ENCODE peak calls at places on chromosomes 2 and 18, in eight cellular contexts. Z, T, N, D, Q, C, S and A are unnamed samples.

GRCh38 chr18:3651266-3651665 is 201.3 kb downstream of the TGIF1 start:
- DNase-seq in Z (no peak), T (no peak), N (no peak), D (no peak), Q (no peak), C (no peak), S (no peak), A (no peak)

GRCh38 chr2:115558725-115559124 is 1116.3 kb downstream of the DPP10 start:
- DNase-seq in Z (no peak), T (no peak), N (no peak), D (no peak), Q (no peak), C (no peak), S (no peak), A (no peak)

GRCh38 chr2:86476092-86476491 is 34.9 kb downstream of the KDM3A start:
- DNase-seq in Z (no peak), T (no peak), N (no peak), D (no peak), Q (peak; percentile 39), C (no peak), S (no peak), A (peak; percentile 71)

GRCh38 chr2:240159251-240159839 is 18.9 kb upstream of the OTOS start:
- DNase-seq in Z (no peak), T (no peak), N (no peak), D (no peak), Q (no peak), C (no peak), S (no peak), A (no peak)

GRCh38 chr2:70901235-70902066 is 34.2 kb upstream of the ATP6V1B1 start:
- DNase-seq in Z (peak; percentile 27), T (no peak), N (no peak), D (peak; percentile 26), Q (peak; percentile 49), C (peak; percentile 37), S (no peak), A (peak; percentile 17)

GRCh38 chr2:137228566-137228965 is 463.2 kb downstream of the THSD7B start:
- DNase-seq in Z (no peak), T (no peak), N (peak; percentile 12), D (no peak), Q (no peak), C (no peak), S (no peak), A (no peak)

GRCh38 chr2:173858297-173858731 is 106.9 kb downstream of the SP3 start:
- DNase-seq in Z (peak; percentile 66), T (no peak), N (no peak), D (no peak), Q (no peak), C (no peak), S (no peak), A (no peak)

GRCh38 chr18:24773101-24773500 is 312.7 kb downstream of the HRH4 start:
- DNase-seq in Z (no peak), T (no peak), N (no peak), D (no peak), Q (no peak), C (no peak), S (no peak), A (no peak)

GRCh38 chr2:221005338-221005737 is 566.8 kb downstream of the EPHA4 start:
- DNase-seq in Z (no peak), T (no peak), N (no peak), D (no peak), Q (no peak), C (no peak), S (no peak), A (no peak)

GRCh38 chr2:158025263-158025996 is 76.2 kb upstream of the UPP2 start:
- DNase-seq in Z (no peak), T (no peak), N (no peak), D (no peak), Q (peak; percentile 51), C (no peak), S (no peak), A (peak; percentile 6)

GRCh38 chr2:239339726-239340654 is 60.8 kb downstream of the HDAC4 start:
- DNase-seq in Z (no peak), T (no peak), N (no peak), D (no peak), Q (no peak), C (no peak), S (no peak), A (no peak)

GRCh38 chr2:9808334-9809063 is 34.8 kb upstream of the TAF1B start:
- DNase-seq in Z (no peak), T (no peak), N (no peak), D (no peak), Q (no peak), C (no peak), S (no peak), A (no peak)

GRCh38 chr2:4066217-4066616 is 362.8 kb downstream of the DCDC2C start:
- DNase-seq in Z (no peak), T (no peak), N (no peak), D (no peak), Q (no peak), C (no peak), S (no peak), A (no peak)

GRCh38 chr18:56532176-56532840 is 106.1 kb downstream of the TXNL1 start:
- DNase-seq in Z (peak; percentile 11), T (no peak), N (no peak), D (no peak), Q (peak; percentile 10), C (no peak), S (no peak), A (peak; percentile 21)

GRCh38 chr2:238456449-238456848 is 29.7 kb downstream of the ASB1 start:
- DNase-seq in Z (no peak), T (no peak), N (no peak), D (no peak), Q (no peak), C (no peak), S (no peak), A (no peak)

GRCh38 chr18:55862693-55863485 is 274.9 kb upstream of the TCF4 start:
- DNase-seq in Z (no peak), T (no peak), N (no peak), D (peak; percentile 43), Q (no peak), C (no peak), S (no peak), A (no peak)

GRCh38 chr2:159226608-159227007 is 59.9 kb downstream of the WDSUB1 start:
- DNase-seq in Z (no peak), T (no peak), N (no peak), D (no peak), Q (no peak), C (no peak), S (no peak), A (no peak)

GRCh38 chr18:13653746-13654455 is 72.5 kb downstream of the FAM210A start:
- DNase-seq in Z (peak; percentile 3), T (no peak), N (no peak), D (peak; percentile 5), Q (no peak), C (no peak), S (no peak), A (no peak)

GRCh38 chr2:36352024-36352398 is 3.6 kb upstream of the CRIM1 start:
- DNase-seq in Z (peak; percentile 63), T (no peak), N (peak; percentile 60), D (peak; percentile 28), Q (no peak), C (no peak), S (no peak), A (peak; percentile 60)

GRCh38 chr2:80302465-80303005 is 2.0 kb downstream of the LRRTM1 start:
- DNase-seq in Z (no peak), T (no peak), N (no peak), D (no peak), Q (no peak), C (no peak), S (no peak), A (no peak)

GRCh38 chr18:59993560-59993959 is 93.8 kb downstream of the PMAIP1 start:
- DNase-seq in Z (no peak), T (no peak), N (no peak), D (no peak), Q (no peak), C (no peak), S (no peak), A (peak; percentile 33)

GRCh38 chr2:149023091-149023490 is 15.4 kb upstream of the LYPD6B start:
- DNase-seq in Z (no peak), T (no peak), N (no peak), D (no peak), Q (no peak), C (no peak), S (no peak), A (no peak)

GRCh38 chr2:233152541-233152940 is 92.4 kb downstream of the INPP5D start:
- DNase-seq in Z (peak; percentile 75), T (no peak), N (no peak), D (peak; percentile 64), Q (peak; percentile 51), C (peak; percentile 72), S (no peak), A (no peak)

GRCh38 chr2:186641132-186641806 is 51.4 kb downstream of the ITGAV start:
- DNase-seq in Z (no peak), T (no peak), N (no peak), D (no peak), Q (no peak), C (no peak), S (no peak), A (no peak)

GRCh38 chr2:102356381-102356712 is 751 bp downstream of the IL18R1 start:
- DNase-seq in Z (no peak), T (no peak), N (no peak), D (no peak), Q (no peak), C (no peak), S (no peak), A (no peak)

GRCh38 chr2:72824224-72824842 is 1.5 kb downstream of the EXOC6B start:
- DNase-seq in Z (no peak), T (no peak), N (no peak), D (no peak), Q (peak; percentile 55), C (no peak), S (no peak), A (peak; percentile 71)

GRCh38 chr2:285506-285905 is 2.4 kb downstream of the ALKAL2 start:
- DNase-seq in Z (no peak), T (no peak), N (no peak), D (no peak), Q (peak; percentile 79), C (no peak), S (no peak), A (peak; percentile 91)

GRCh38 chr2:101758001-101758400 is 60.5 kb downstream of the MAP4K4 start:
- DNase-seq in Z (no peak), T (no peak), N (no peak), D (no peak), Q (no peak), C (no peak), S (no peak), A (no peak)

GRCh38 chr2:9656270-9656766 is 25.5 kb upstream of the YWHAQ start:
- DNase-seq in Z (no peak), T (no peak), N (peak; percentile 21), D (no peak), Q (peak; percentile 86), C (no peak), S (peak; percentile 38), A (peak; percentile 97)

GRCh38 chr2:163414121-163414520 is 321.7 kb downstream of the FIGN start:
- DNase-seq in Z (no peak), T (no peak), N (no peak), D (no peak), Q (no peak), C (no peak), S (no peak), A (no peak)

GRCh38 chr2:121075641-121076500 is 209.1 kb downstream of the TFCP2L1 start:
- DNase-seq in Z (peak; percentile 75), T (no peak), N (no peak), D (peak; percentile 61), Q (no peak), C (no peak), S (no peak), A (no peak)

GRCh38 chr2:133158024-133158423 is 410.2 kb downstream of the NCKAP5 start:
- DNase-seq in Z (no peak), T (no peak), N (no peak), D (no peak), Q (no peak), C (no peak), S (no peak), A (no peak)

GRCh38 chr18:59505311-59505710 is 146.2 kb upstream of the LMAN1 start:
- DNase-seq in Z (no peak), T (no peak), N (no peak), D (no peak), Q (no peak), C (no peak), S (no peak), A (peak; percentile 45)

GRCh38 chr18:75247601-75248421 is 37.2 kb downstream of the TSHZ1 start:
- DNase-seq in Z (no peak), T (no peak), N (peak; percentile 11), D (peak; percentile 7), Q (peak; percentile 51), C (no peak), S (no peak), A (peak; percentile 69)